ENCODE peak calls at places on chromosomes 2 and 18, in seven cellular contexts. U is H9, F is H1, W is neuronal stem cell, I is mesendoderm, Q is mesenchymal stem cell, D is trophoblast cell. T is an unnamed sample.

GRCh38 chr2:5555636-5556035 is 136.5 kb upstream of the SOX11 start:
- DNase-seq in U (no peak), F (no peak), W (no peak), I (no peak), Q (no peak), D (no peak), T (no peak)

GRCh38 chr2:205003288-205003687 is 458.0 kb downstream of the PARD3B start:
- DNase-seq in U (no peak), F (no peak), W (no peak), I (no peak), Q (no peak), D (no peak), T (no peak)

GRCh38 chr2:217438136-217438535 is 564.7 kb downstream of the TNS1 start:
- DNase-seq in U (no peak), F (no peak), W (no peak), I (no peak), Q (no peak), D (no peak), T (no peak)

GRCh38 chr18:48777737-48778111 is 173.0 kb downstream of the SMAD7 start:
- DNase-seq in U (no peak), F (no peak), W (no peak), I (no peak), Q (peak), D (no peak), T (no peak)

GRCh38 chr2:179812501-179812900 is 48.9 kb downstream of the ZNF385B start:
- DNase-seq in U (no peak), F (no peak), W (no peak), I (no peak), Q (no peak), D (no peak), T (no peak)

GRCh38 chr2:27980242-27980641 is 89.7 kb downstream of the BABAM2 start:
- DNase-seq in U (no peak), F (no peak), W (no peak), I (no peak), Q (no peak), D (no peak), T (no peak)

GRCh38 chr2:172817411-172817810 is 81.8 kb downstream of the RAPGEF4 start:
- DNase-seq in U (no peak), F (no peak), W (no peak), I (no peak), Q (no peak), D (no peak), T (peak)

GRCh38 chr2:212987492-212987891 is 163.9 kb downstream of the IKZF2 start:
- DNase-seq in U (no peak), F (no peak), W (no peak), I (no peak), Q (no peak), D (no peak), T (no peak)

GRCh38 chr2:14016289-14016955 is 616.1 kb upstream of the LRATD1 start:
- DNase-seq in U (no peak), F (no peak), W (no peak), I (no peak), Q (no peak), D (no peak), T (no peak)

GRCh38 chr18:7617738-7618422 is 50.8 kb downstream of the PTPRM start:
- DNase-seq in U (no peak), F (no peak), W (peak), I (peak), Q (peak), D (peak), T (peak)

GRCh38 chr2:69715964-69716363 is 26.0 kb upstream of the ANXA4 start:
- DNase-seq in U (no peak), F (no peak), W (no peak), I (no peak), Q (peak), D (no peak), T (peak)

DNA sequence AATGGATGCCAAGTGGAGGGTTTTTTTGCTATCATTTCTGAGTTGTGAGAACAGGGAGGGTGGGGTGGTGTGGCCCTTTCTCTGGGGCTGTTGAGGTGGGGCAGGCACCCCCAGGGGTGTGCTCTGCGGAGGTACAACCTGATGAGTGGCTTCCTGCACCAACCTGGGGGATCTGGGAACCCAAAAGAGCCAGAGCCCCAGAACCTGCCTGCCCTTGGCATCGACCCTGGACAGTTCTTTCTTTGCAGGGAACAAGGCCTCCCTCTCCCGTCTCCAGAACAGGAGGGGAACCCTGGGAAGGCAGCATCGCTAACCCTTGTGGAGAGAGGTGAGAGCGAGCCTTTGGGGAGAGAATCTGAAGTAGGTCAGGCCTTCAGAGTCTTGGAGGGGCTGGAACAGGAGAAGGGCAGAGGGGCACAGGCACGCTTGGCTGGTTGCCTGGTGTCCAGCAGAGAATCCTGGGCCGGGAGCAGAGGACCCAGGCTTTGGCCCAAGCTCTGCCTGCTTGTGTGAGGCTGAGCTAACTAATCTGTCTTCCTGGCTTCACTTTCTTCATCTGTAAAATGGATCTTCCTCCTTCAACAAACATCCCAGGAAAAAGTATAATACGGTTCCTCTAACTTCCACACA is 84.9 kb downstream of the RHOB start:
- DNase-seq in U (no peak), F (no peak), W (no peak), I (no peak), Q (no peak), D (no peak), T (no peak)
- H2BK120ac ChIP-seq in U (no peak), F (no peak), W (no peak), I (no peak), Q (no peak), D (peak), T (no peak)

DNA sequence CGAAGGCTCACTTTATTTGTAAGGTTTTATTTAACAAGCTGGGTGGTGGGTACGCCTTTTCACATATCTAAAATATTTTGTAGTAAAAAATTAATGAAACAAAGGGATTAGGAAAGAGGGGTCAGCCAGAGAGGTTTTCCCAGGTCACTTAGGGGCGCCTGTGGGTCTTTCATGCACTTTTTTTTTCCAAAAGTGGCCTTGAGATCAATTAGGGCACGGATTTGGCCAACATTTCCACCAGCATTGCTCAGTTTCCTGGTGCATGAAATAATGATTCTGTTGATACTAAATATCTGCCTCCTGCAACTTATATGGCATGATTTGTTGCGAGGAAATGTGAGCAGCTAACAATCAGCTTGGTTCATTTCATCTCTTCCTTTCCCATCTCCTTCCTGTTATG is 67.6 kb upstream of the ZCCHC2 start:
- DNase-seq in U (no peak), F (no peak), W (no peak), I (no peak), Q (no peak), D (no peak), T (no peak)
- H2BK120ac ChIP-seq in U (no peak), F (no peak), W (no peak), I (no peak), Q (no peak), D (no peak), T (no peak)

GRCh38 chr2:16254356-16254965 is 314.1 kb downstream of the MYCN start:
- DNase-seq in U (no peak), F (no peak), W (no peak), I (no peak), Q (no peak), D (peak), T (no peak)
- H2BK120ac ChIP-seq in U (no peak), F (no peak), W (no peak), I (no peak), Q (no peak), D (no peak), T (no peak)

GRCh38 chr2:61604433-61604832 is 66.3 kb upstream of the XPO1 start:
- DNase-seq in U (no peak), F (no peak), W (no peak), I (no peak), Q (no peak), D (no peak), T (peak)
- H2BK120ac ChIP-seq in U (no peak), F (no peak), W (no peak), I (no peak), Q (no peak), D (no peak), T (no peak)

GRCh38 chr18:41906528-41907256 is 48.3 kb upstream of the PIK3C3 start:
- DNase-seq in U (no peak), F (no peak), W (peak), I (peak), Q (peak), D (no peak), T (peak)
- H2BK120ac ChIP-seq in U (no peak), F (no peak), W (no peak), I (no peak), Q (no peak), D (no peak), T (peak)

GRCh38 chr2:98442488-98442887 is 2.2 kb upstream of the INPP4A start:
- DNase-seq in U (no peak), F (no peak), W (no peak), I (peak), Q (no peak), D (no peak), T (no peak)

GRCh38 chr2:98445167-98445522 is 487 bp downstream of the INPP4A start:
- DNase-seq in U (no peak), F (no peak), W (no peak), I (no peak), Q (peak), D (no peak), T (no peak)

GRCh38 chr2:98444436-98445166 is at the start of gene INPP4A:
- DNase-seq in U (peak), F (no peak), W (peak), I (peak), Q (peak), D (peak), T (peak)

GRCh38 chr2:98438190-98439133 is 6.2 kb upstream of the INPP4A start:
- DNase-seq in U (no peak), F (no peak), W (no peak), I (no peak), Q (no peak), D (no peak), T (no peak)

DNA sequence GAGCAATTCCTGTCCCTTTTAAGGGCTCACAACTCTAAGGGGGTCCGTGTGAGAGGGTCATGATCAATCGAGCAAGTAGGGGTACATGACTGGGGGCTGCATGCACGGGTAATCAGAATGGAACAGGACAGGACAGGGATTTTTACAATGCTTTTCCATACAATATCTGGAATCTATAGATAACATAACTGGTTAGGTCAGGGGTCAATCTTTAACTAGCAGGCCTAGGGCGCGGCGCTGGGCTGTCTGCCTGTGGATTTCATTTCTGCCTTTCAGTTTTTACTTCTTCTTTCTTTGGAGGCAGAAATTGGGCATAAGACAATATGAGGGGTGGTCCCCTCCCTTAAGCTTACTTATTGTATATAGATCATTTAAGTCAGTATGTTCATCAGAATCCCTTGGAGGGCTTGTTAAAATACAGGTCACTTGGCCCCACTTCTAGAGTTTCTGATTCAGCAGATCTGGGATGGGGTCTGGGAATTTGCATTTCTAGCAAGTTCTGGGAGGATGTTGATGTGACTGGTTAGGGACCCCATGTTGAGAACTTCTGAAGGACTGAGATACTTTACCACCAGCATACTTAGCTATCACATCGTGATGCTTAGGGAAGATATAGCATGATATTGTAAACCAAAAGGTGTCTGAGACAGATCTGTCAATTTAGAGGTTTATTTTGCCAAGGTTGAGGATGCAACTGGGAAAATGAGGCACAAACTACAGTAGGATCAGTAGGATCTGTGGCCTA is 2.8 kb upstream of the INPP4A start:
- DNase-seq in U (no peak), F (no peak), W (no peak), I (peak), Q (no peak), D (no peak), T (no peak)
- H2BK120ac ChIP-seq in U (no peak), F (peak), W (no peak), I (peak), Q (no peak), D (no peak), T (no peak)

GRCh38 chr18:43590182-43590903 is 313.1 kb upstream of the SYT4 start:
- DNase-seq in U (no peak), F (no peak), W (no peak), I (no peak), Q (no peak), D (no peak), T (no peak)
- H2BK120ac ChIP-seq in U (no peak), F (no peak), W (no peak), I (no peak), Q (no peak), D (no peak), T (no peak)

GRCh38 chr2:220887271-220887870 is 684.7 kb downstream of the EPHA4 start:
- DNase-seq in U (no peak), F (no peak), W (peak), I (peak), Q (peak), D (no peak), T (peak)
- H2BK120ac ChIP-seq in U (no peak), F (no peak), W (no peak), I (no peak), Q (no peak), D (peak), T (no peak)

GRCh38 chr2:18455256-18455862 is 105.1 kb downstream of the RDH14 start:
- DNase-seq in U (peak), F (no peak), W (no peak), I (peak), Q (peak), D (no peak), T (peak)

GRCh38 chr2:18456026-18456425 is 104.4 kb downstream of the RDH14 start:
- DNase-seq in U (no peak), F (no peak), W (no peak), I (no peak), Q (no peak), D (no peak), T (no peak)

DNA sequence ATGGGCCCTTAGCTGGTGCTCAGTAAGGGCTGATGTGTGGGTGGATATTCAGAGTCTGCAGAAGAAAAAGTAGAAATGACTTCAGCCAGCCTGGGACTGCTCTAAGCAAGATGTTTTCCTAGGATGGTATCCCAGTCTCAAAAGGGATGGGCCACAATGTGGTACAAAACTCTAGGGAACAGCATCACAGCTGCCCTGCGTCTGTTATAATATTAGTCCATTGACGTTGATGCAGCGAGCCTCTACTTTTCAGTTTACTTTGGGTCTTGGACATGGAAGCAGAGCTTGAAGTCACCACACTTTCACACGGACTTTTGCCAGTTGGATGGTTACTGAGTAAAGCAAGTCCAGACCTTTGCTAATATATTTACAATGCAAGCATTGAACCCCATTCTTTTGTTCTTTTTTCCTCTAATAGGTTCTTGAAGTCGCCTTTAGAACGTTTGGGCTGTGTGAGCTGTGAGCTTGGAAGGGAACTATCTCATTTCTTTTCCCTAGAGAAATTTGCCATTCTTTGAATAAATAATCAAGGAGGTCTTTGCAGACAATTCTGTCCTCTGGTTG is 105.7 kb downstream of the RDH14 start:
- DNase-seq in U (no peak), F (no peak), W (no peak), I (no peak), Q (no peak), D (no peak), T (no peak)
- H2BK120ac ChIP-seq in U (no peak), F (no peak), W (no peak), I (no peak), Q (no peak), D (no peak), T (peak)